ENCODE peak calls at places on chromosomes 3 and 15, in ten cellular contexts. F is BJ; O is bronchial epithelial cell; L is K562; G is upper lobe of right lung; V is psoas muscle; Q is CD4-positive, alpha-beta memory T cell; K is IMR-90; M is CD8-positive, alpha-beta memory T cell; E is AG04449. U is an unnamed sample.

GRCh38 chr3:194139085-194139976 is 3.4 kb downstream of the HES1 start:
- DNase-seq in F (peak; percentile 62), O (peak; percentile 96), L (peak; percentile 50), G (peak; percentile 63), V (peak; percentile 30), Q (no peak), K (peak; percentile 76), M (no peak), E (no peak), U (peak; percentile 55)

GRCh38 chr3:134392336-134392983 is 18.2 kb upstream of the AMOTL2 start:
- DNase-seq in F (no peak), O (no peak), L (no peak), G (no peak), V (no peak), Q (no peak), K (peak; percentile 34), M (no peak), E (no peak), U (no peak)

GRCh38 chr3:114323546-114324254 is 29.9 kb downstream of the TIGIT start:
- DNase-seq in F (no peak), O (no peak), L (no peak), G (no peak), V (no peak), Q (no peak), K (no peak), M (no peak), E (no peak), U (no peak)

GRCh38 chr3:112132975-112133448 is at the start of gene GCSAM:
- DNase-seq in F (no peak), O (peak; percentile 92), L (no peak), G (no peak), V (peak; percentile 31), Q (peak; percentile 73), K (no peak), M (peak; percentile 16), E (no peak), U (no peak)

GRCh38 chr15:101539930-101540329 is 50.4 kb upstream of the PCSK6 start:
- DNase-seq in F (no peak), O (no peak), L (no peak), G (no peak), V (no peak), Q (no peak), K (no peak), M (no peak), E (no peak), U (no peak)

GRCh38 chr15:92580933-92581445 is 74.6 kb downstream of the FAM174B start:
- DNase-seq in F (no peak), O (no peak), L (no peak), G (no peak), V (no peak), Q (no peak), K (no peak), M (no peak), E (no peak), U (no peak)

GRCh38 chr3:192259661-192260060 is 467.7 kb downstream of the FGF12 start:
- DNase-seq in F (no peak), O (peak; percentile 0), L (no peak), G (no peak), V (no peak), Q (no peak), K (no peak), M (no peak), E (no peak), U (no peak)

GRCh38 chr3:122232485-122232884 is 49.0 kb downstream of the CASR start:
- DNase-seq in F (no peak), O (no peak), L (no peak), G (no peak), V (no peak), Q (no peak), K (no peak), M (no peak), E (no peak), U (no peak)

GRCh38 chr3:148459931-148460513 is 237.7 kb upstream of the AGTR1 start:
- DNase-seq in F (no peak), O (no peak), L (no peak), G (no peak), V (no peak), Q (no peak), K (peak; percentile 23), M (no peak), E (no peak), U (no peak)

GRCh38 chr3:148453764-148454163 is 243.9 kb upstream of the AGTR1 start:
- DNase-seq in F (no peak), O (no peak), L (no peak), G (no peak), V (no peak), Q (no peak), K (no peak), M (no peak), E (no peak), U (no peak)

GRCh38 chr3:148450819-148451218 is 246.9 kb upstream of the AGTR1 start:
- DNase-seq in F (no peak), O (no peak), L (no peak), G (no peak), V (no peak), Q (no peak), K (no peak), M (no peak), E (no peak), U (no peak)

GRCh38 chr3:148460686-148461085 is 237.0 kb upstream of the AGTR1 start:
- DNase-seq in F (no peak), O (no peak), L (no peak), G (no peak), V (no peak), Q (no peak), K (no peak), M (no peak), E (no peak), U (no peak)

GRCh38 chr3:148455098-148455497 is 242.6 kb upstream of the AGTR1 start:
- DNase-seq in F (no peak), O (no peak), L (no peak), G (no peak), V (no peak), Q (no peak), K (no peak), M (no peak), E (no peak), U (no peak)
- H3K4me3 ChIP-seq in F (no peak overlapping the region), O (no peak overlapping the region), L (no peak overlapping the region), G (no peak overlapping the region), V (no peak overlapping the region), Q (no peak overlapping the region), K (no peak overlapping the region), M (no peak overlapping the region), E (no peak overlapping the region), U (no peak overlapping the region)

DNA sequence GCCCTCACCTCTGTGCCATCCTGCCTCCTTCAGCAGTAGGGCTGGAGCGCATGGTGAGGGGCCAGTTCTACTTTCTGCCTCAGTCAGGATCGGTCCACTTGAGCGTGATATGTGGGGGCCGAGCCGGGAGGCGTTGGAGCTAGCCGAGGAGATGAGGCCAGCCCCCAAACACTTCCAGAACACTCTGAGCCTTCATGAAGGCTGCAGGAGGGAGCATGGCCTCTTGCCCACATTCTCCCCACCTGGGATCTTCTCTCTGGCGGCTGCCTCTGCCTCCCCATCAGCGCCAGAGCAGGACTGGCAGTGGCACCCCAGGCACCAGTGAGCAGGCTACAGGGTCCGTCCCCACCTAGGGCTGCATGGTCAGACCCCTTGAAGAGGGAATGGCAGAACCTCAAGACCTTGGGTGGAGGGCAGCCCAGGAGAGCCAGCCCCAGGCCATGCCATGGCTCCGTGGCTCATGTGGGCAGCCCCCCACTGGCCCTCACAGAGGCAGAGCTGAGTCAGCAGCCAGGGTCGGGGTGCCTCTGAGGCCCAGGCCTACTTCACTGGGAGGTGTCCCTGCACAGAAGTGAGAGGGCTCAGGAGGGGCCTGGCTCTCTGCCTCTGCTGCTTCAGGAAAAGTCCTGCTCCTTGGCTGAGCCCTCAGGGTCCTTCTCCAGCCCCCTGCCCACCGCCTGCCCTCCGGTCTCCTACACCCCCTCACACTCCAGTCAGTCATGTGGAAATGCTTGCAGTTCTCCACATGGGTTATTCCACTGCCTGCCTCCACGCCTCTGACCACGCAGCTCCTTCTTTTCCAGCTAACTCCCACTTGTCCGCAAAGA is 28.1 kb upstream of the CYP11A1 start:
- DNase-seq in F (no peak), O (no peak), L (no peak), G (no peak), V (no peak), Q (no peak), K (no peak), M (no peak), E (no peak), U (no peak)
- H3K4me3 ChIP-seq in F (no peak overlapping the region), O (no peak overlapping the region), L (no peak overlapping the region), G (no peak overlapping the region), V (no peak overlapping the region), Q (no peak overlapping the region), K (no peak overlapping the region), M (no peak overlapping the region), E (no peak overlapping the region), U (no peak overlapping the region)

GRCh38 chr15:95825672-95826387 is 504.7 kb upstream of the NR2F2 start:
- DNase-seq in F (no peak), O (no peak), L (no peak), G (no peak), V (no peak), Q (no peak), K (no peak), M (no peak), E (no peak), U (no peak)

GRCh38 chr15:95822946-95823345 is 507.6 kb upstream of the NR2F2 start:
- DNase-seq in F (no peak), O (no peak), L (no peak), G (no peak), V (no peak), Q (no peak), K (no peak), M (no peak), E (no peak), U (no peak)

GRCh38 chr15:95826831-95827230 is 503.7 kb upstream of the NR2F2 start:
- DNase-seq in F (no peak), O (peak; percentile 33), L (no peak), G (no peak), V (no peak), Q (no peak), K (no peak), M (no peak), E (no peak), U (no peak)

GRCh38 chr15:95826388-95826781 is 504.1 kb upstream of the NR2F2 start:
- DNase-seq in F (no peak), O (no peak), L (no peak), G (no peak), V (no peak), Q (no peak), K (no peak), M (no peak), E (no peak), U (no peak)

DNA sequence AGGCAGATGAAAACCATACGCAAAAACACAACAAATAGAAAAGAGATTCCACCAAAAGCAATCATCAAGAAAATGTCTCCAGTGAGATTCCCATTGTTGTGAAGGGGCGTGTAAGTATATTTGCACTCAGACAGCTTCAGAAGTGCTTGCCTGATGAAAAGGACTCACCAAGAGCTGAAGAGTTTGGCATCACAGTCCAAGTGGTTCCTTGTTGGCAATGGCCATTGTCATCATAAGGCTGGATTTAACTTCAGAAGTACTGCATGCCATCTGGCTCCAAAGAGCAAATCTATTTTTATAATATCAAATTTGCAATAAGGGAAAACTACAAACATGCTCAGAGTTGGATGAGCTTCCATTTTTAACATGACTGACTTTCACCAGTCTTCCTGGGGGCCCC is 505.3 kb upstream of the NR2F2 start:
- DNase-seq in F (no peak), O (no peak), L (no peak), G (no peak), V (no peak), Q (no peak), K (no peak), M (no peak), E (no peak), U (no peak)
- H3K4me3 ChIP-seq in F (no peak overlapping the region), O (no peak overlapping the region), L (no peak overlapping the region), G (no peak overlapping the region), V (no peak overlapping the region), Q (no peak overlapping the region), K (no peak overlapping the region), M (no peak overlapping the region), E (no peak overlapping the region), U (no peak overlapping the region)

GRCh38 chr15:36887214-36888017 is 212.9 kb downstream of the MEIS2 start:
- DNase-seq in F (no peak), O (no peak), L (peak; percentile 18), G (no peak), V (no peak), Q (no peak), K (no peak), M (no peak), E (no peak), U (no peak)
- H3K4me3 ChIP-seq in F (peak overlapping the region; percentile 36), O (peak overlapping the region; percentile 20), L (peak overlapping the region; percentile 12), G (peak overlapping the region; percentile 36), V (no peak overlapping the region), Q (no peak overlapping the region), K (peak overlapping the region; percentile 31), M (no peak overlapping the region), E (peak overlapping the region; percentile 48), U (peak overlapping the region; percentile 11)